ENCODE peak calls at places on chromosomes 1 and 21, in nine cellular contexts. J is cardiac muscle cell; L is WTC11; B is NCI-H1105; W is tibial nerve; Q is COR-L47; H is stimulated activated CD4-positive, alpha-beta T cell treated with anti-CD3 and anti-CD28 coated beads, Interleukin-1b, Interleukin-23, amount 100 ng/mL, for 4 hours; K is upper lobe of right lung; D is SK-N-MC. V is an unnamed sample.

GRCh38 chr1:241817331-241817792 is 30.6 kb upstream of the EXO1 start:
- DNase-seq in J (no peak), L (no peak), B (no peak), W (no peak), Q (no peak), H (no peak), K (no peak), D (no peak), V (no peak)

GRCh38 chr21:41316200-41316599 is 401 bp upstream of the FAM3B start:
- DNase-seq in J (no peak), L (no peak), B (no peak), W (no peak), Q (no peak), H (no peak), K (no peak), D (no peak), V (no peak)

GRCh38 chr1:93746009-93746408 is 64.4 kb upstream of the BCAR3 start:
- DNase-seq in J (no peak), L (no peak), B (no peak), W (no peak), Q (no peak), H (no peak), K (no peak), D (no peak), V (no peak)

GRCh38 chr1:93623436-93623835 is 58.2 kb downstream of the BCAR3 start:
- DNase-seq in J (no peak), L (no peak), B (no peak), W (no peak), Q (no peak), H (no peak), K (no peak), D (no peak), V (no peak)

GRCh38 chr1:113811353-113811887 is 856 bp downstream of the RSBN1 start:
- DNase-seq in J (peak; percentile 30), L (no peak), B (peak; percentile 11), W (no peak), Q (peak; percentile 19), H (peak; percentile 9), K (no peak), D (no peak), V (peak; percentile 10)

GRCh38 chr1:79777481-79778219 is 771.1 kb upstream of the ADGRL4 start:
- DNase-seq in J (no peak), L (peak; percentile 14), B (no peak), W (no peak), Q (no peak), H (no peak), K (no peak), D (no peak), V (no peak)

GRCh38 chr21:27647921-27648320 is 681.0 kb upstream of the ADAMTS5 start:
- DNase-seq in J (no peak), L (no peak), B (no peak), W (no peak), Q (no peak), H (no peak), K (no peak), D (no peak), V (no peak)

GRCh38 chr1:228546541-228547463 is 59.6 kb downstream of the RNF187 start:
- DNase-seq in J (no peak), L (no peak), B (no peak), W (no peak), Q (no peak), H (no peak), K (peak; percentile 26), D (no peak), V (no peak)

GRCh38 chr1:11453742-11454442 is 25.1 kb upstream of the DISP3 start:
- DNase-seq in J (no peak), L (no peak), B (no peak), W (no peak), Q (no peak), H (no peak), K (no peak), D (no peak), V (no peak)

GRCh38 chr1:10471411-10472219 is 714 bp downstream of the DFFA start:
- DNase-seq in J (peak; percentile 52), L (peak; percentile 25), B (no peak), W (no peak), Q (peak; percentile 14), H (no peak), K (no peak), D (no peak), V (no peak)

GRCh38 chr1:228490120-228491078 is 3.2 kb downstream of the RNF187 start:
- DNase-seq in J (peak; percentile 31), L (no peak), B (peak; percentile 82), W (no peak), Q (peak; percentile 86), H (no peak), K (no peak), D (peak; percentile 12), V (no peak)

GRCh38 chr1:231049121-231049979 is 9.3 kb upstream of the FAM89A start:
- DNase-seq in J (no peak), L (no peak), B (no peak), W (no peak), Q (no peak), H (no peak), K (no peak), D (no peak), V (no peak)

GRCh38 chr1:230550428-230550827 is 91.9 kb upstream of the COG2 start:
- DNase-seq in J (peak; percentile 3), L (no peak), B (no peak), W (no peak), Q (peak; percentile 27), H (no peak), K (no peak), D (no peak), V (no peak)

GRCh38 chr1:203278087-203278884 is 27.0 kb upstream of the BTG2 start:
- DNase-seq in J (peak; percentile 91), L (no peak), B (no peak), W (peak; percentile 91), Q (no peak), H (no peak), K (peak; percentile 79), D (no peak), V (no peak)

GRCh38 chr1:228804640-228805413 is 69.5 kb downstream of the RHOU start:
- DNase-seq in J (peak; percentile 59), L (no peak), B (no peak), W (no peak), Q (no peak), H (no peak), K (no peak), D (no peak), V (no peak)

GRCh38 chr1:204079608-204079999 is 6.7 kb downstream of the SOX13 start:
- DNase-seq in J (no peak), L (no peak), B (no peak), W (no peak), Q (no peak), H (no peak), K (peak; percentile 46), D (no peak), V (no peak)

GRCh38 chr1:215257280-215257679 is 174.7 kb downstream of the KCNK2 start:
- DNase-seq in J (peak; percentile 31), L (no peak), B (no peak), W (no peak), Q (no peak), H (no peak), K (no peak), D (no peak), V (no peak)

GRCh38 chr1:162988869-162989268 is 80.3 kb upstream of the RGS4 start:
- DNase-seq in J (no peak), L (peak; percentile 21), B (no peak), W (no peak), Q (no peak), H (no peak), K (no peak), D (no peak), V (no peak)

V was measured in activated T-helper 9 cell treated with anti-CD3 and anti-CD28 coated beads, Interleukin-2, amount 50 U/mL, for 16 hours.